ENCODE peak calls at places on chromosomes 5 and 9, in seven cellular contexts. O is HCT116, S is H1, Z is SK-N-SH, T is K562, I is HepG2, P is GM12878. V is an unnamed sample.

GRCh38 chr9:137295313-137296213 is 6.5 kb downstream of the NRARP start:
- DNase-seq in O (no peak), S (peak), Z (peak), T (peak), I (no peak), P (no peak), V (no peak)

GRCh38 chr5:54207566-54207965 is 102.8 kb downstream of the ARL15 start:
- DNase-seq in O (no peak), S (no peak), Z (no peak), T (no peak), I (no peak), P (no peak), V (no peak)

GRCh38 chr9:89879711-89880110 is 274.9 kb downstream of the GADD45G start:
- DNase-seq in O (no peak), S (peak), Z (no peak), T (no peak), I (no peak), P (no peak), V (no peak)

GRCh38 chr9:33791117-33791516 is 4.2 kb upstream of the PRSS3 start:
- DNase-seq in O (peak), S (no peak), Z (no peak), T (no peak), I (no peak), P (no peak), V (no peak)

GRCh38 chr9:125929846-125930245 is 182.7 kb downstream of the PBX3 start:
- DNase-seq in O (no peak), S (no peak), Z (no peak), T (no peak), I (no peak), P (no peak), V (no peak)

GRCh38 chr5:119255571-119256356 is 100.1 kb upstream of the TNFAIP8 start:
- DNase-seq in O (peak), S (peak), Z (no peak), T (peak), I (peak), P (no peak), V (no peak)

GRCh38 chr9:133493845-133494540 is 15.1 kb upstream of the SLC2A6 start:
- DNase-seq in O (no peak), S (no peak), Z (no peak), T (no peak), I (no peak), P (no peak), V (no peak)

GRCh38 chr5:76813982-76814562 is 4.8 kb upstream of the F2RL1 start:
- DNase-seq in O (peak), S (no peak), Z (no peak), T (no peak), I (peak), P (no peak), V (no peak)

GRCh38 chr5:98769006-98769255 is 4.5 kb upstream of the RGMB start:
- DNase-seq in O (no peak), S (no peak), Z (peak), T (no peak), I (no peak), P (no peak), V (no peak)

GRCh38 chr5:139575751-139576150 is 14.6 kb downstream of the UBE2D2 start:
- DNase-seq in O (no peak), S (no peak), Z (no peak), T (no peak), I (no peak), P (no peak), V (no peak)

GRCh38 chr9:116027511-116027910 is 126.1 kb upstream of the PAPPA start:
- DNase-seq in O (no peak), S (no peak), Z (no peak), T (no peak), I (no peak), P (no peak), V (no peak)

DNA sequence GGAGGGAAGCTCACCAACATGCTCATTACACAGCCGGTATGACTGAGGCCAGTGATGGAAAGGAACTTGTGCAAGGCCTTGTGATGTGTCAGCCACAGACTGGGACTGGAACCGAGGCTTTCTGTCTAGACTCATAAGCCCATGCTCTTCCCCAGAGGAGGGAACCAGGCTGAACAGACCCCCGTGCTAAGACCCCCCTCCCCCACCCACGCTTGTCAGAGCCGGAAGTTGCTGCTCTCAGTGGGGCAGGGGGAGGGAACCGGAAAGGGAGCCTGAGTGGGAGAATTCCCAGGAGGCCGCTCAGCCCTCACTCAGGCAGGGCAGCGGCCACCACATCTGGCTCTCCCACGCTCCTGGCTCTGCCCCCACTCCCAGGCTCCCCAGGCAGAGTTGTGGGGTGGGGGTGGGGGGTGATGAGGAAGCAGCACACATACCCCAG is 4.1 kb upstream of the PDGFRB start:
- DNase-seq in O (no peak), S (no peak), Z (peak), T (peak), I (no peak), P (no peak), V (no peak)
- TF ChIP-seq SIN3A in O (no peak), S (no peak), Z (no peak), T (no peak), I (no peak), P (no peak), V (no peak)

GRCh38 chr9:79580065-79580464 is 8.3 kb downstream of the TLE4 start:
- DNase-seq in O (no peak), S (no peak), Z (no peak), T (no peak), I (no peak), P (no peak), V (no peak)

GRCh38 chr9:79579624-79580023 is 7.9 kb downstream of the TLE4 start:
- DNase-seq in O (no peak), S (no peak), Z (no peak), T (no peak), I (no peak), P (no peak), V (no peak)

GRCh38 chr9:79578891-79579290 is 7.1 kb downstream of the TLE4 start:
- DNase-seq in O (no peak), S (no peak), Z (no peak), T (no peak), I (no peak), P (no peak), V (no peak)

GRCh38 chr9:79575560-79575959 is 3.8 kb downstream of the TLE4 start:
- DNase-seq in O (no peak), S (no peak), Z (no peak), T (no peak), I (no peak), P (no peak), V (no peak)

GRCh38 chr9:79577969-79578723 is 6.4 kb downstream of the TLE4 start:
- DNase-seq in O (no peak), S (no peak), Z (peak), T (no peak), I (no peak), P (no peak), V (no peak)
- H3K4me3 ChIP-seq in O (no peak), S (no peak), Z (peak), T (no peak), I (no peak), P (peak), V (no peak)

DNA sequence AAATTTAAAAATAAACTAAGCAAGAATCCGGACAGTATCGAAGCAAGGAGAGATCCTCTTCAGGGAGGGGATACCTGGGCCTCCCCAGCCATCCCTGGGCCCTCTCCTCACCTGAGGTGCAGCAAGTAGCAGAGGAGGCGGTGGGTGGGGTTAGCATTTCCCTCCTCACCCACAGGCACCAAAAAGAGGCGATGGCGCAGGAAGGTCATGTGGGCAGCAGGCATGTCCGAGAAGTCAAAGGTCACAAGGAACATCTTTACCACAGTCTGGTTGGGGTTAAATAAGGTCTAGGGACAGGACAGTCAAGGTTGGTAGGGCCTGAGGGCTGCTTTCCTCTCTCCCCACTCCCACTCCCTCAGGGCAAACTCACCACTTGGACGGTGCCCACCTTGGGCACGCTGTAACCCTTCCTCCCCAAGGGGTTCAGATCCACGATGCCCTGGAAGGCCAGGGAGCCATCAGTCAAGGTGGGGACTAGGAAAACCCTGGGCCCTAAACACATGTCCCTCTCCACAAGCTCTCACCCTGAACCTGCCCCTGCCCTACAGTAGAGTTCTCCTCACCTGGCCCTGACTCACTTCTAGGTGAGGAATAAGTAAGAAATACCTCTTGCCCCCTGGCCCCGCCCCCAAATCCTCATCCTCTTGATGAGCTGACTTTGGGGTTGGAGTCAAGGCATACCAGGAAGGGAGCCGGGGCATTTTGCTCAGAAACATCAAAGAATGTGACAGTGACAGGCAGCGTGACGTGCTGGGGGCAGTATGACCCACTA is 2.8 kb upstream of the STOML2 start:
- DNase-seq in O (no peak), S (no peak), Z (no peak), T (no peak), I (no peak), P (no peak), V (no peak)
- TF ChIP-seq POLR2AphosphoS5 in O (no peak), S (no peak), Z (no peak), T (no peak), I (no peak), P (no peak), V (no peak)

GRCh38 chr5:113489299-113489698 is 1.0 kb upstream of the MCC start:
- DNase-seq in O (peak), S (no peak), Z (peak), T (no peak), I (peak), P (no peak), V (no peak)
- TF ChIP-seq SIN3A in O (peak), S (no peak), Z (no peak), T (no peak), I (no peak), P (no peak), V (no peak)

DNA sequence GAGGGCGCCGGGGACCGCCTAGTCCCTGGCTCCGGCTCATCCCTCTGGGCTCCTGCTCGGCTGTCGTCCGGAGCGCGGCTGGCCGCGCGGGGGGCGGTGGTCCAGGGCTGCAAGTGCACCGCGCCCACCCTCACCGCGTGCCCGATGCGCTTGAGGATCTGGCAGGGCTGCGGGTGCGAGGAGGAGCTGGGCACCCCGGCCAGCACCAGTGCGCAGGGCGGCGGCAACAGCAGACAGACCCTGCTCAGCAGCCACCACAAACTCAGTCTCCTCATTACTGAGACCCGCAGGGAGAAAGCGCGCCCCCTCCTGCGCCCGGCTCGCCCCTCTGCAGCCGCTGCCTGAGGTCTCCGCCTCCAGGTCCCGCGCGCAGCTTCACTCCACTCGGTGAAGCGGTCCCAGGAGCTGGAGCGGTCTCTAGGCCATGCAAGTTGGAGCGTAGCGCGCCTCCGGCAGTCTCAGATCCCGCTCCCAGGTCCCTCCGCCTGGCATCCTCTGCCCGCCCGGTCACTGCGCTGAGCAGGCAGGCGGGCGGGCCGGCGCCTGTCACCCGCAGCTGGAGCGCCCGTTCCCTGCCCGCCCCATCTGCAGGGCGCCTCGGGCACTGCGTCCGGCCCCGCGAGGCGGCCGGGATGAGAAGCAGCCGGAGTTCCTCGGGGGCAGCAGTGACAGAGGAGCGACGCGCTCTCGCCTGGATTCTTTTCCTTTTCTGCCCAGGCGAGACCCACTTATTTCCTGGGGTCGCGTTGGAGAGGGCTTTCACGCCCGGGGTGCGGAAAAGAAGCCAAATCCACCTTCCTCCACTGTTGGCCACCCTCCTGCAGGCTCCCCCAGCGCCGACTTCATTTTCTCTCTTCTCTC is 512 bp downstream of the GRIN3A start:
- DNase-seq in O (no peak), S (peak), Z (peak), T (no peak), I (no peak), P (no peak), V (no peak)
- H3K4me3 ChIP-seq in O (no peak), S (peak), Z (peak), T (no peak), I (peak), P (no peak), V (peak)

GRCh38 chr9:127761061-127761460 is 17.4 kb downstream of the SH2D3C start:
- DNase-seq in O (no peak), S (no peak), Z (no peak), T (no peak), I (no peak), P (no peak), V (no peak)

GRCh38 chr9:127765418-127765817 is 13.0 kb downstream of the SH2D3C start:
- DNase-seq in O (no peak), S (no peak), Z (no peak), T (no peak), I (no peak), P (no peak), V (no peak)

GRCh38 chr9:127761491-127761904 is 17.0 kb downstream of the SH2D3C start:
- DNase-seq in O (no peak), S (no peak), Z (peak), T (no peak), I (no peak), P (no peak), V (no peak)

GRCh38 chr9:127762111-127762676 is 16.3 kb downstream of the SH2D3C start:
- DNase-seq in O (no peak), S (no peak), Z (no peak), T (no peak), I (no peak), P (no peak), V (no peak)

DNA sequence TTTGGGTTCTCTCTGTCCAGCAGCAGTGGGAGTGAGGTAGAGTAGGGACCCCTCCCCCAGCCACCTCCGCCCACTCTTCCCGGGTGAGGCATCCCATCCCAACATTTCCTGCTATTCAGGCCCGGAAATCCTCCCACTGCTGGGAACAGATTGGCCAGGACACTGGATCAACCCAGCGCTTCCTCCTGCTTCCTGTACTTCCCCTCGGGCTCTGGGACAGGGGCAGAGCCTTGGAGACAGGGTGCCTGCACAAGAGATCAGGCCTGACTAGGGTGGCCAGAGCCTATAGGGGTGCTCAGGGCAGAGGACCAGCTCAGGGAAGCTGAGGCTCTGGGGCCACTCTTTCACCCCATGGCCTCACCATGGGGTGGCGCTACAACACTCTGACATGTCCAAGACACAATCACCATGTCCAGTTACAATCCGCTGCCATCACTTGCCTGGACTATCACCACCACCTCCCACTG is 14.5 kb downstream of the SH2D3C start:
- DNase-seq in O (no peak), S (peak), Z (no peak), T (peak), I (peak), P (no peak), V (no peak)
- TF ChIP-seq POLR2AphosphoS5 in O (no peak), S (no peak), Z (no peak), T (no peak), I (no peak), P (no peak), V (no peak)

DNA sequence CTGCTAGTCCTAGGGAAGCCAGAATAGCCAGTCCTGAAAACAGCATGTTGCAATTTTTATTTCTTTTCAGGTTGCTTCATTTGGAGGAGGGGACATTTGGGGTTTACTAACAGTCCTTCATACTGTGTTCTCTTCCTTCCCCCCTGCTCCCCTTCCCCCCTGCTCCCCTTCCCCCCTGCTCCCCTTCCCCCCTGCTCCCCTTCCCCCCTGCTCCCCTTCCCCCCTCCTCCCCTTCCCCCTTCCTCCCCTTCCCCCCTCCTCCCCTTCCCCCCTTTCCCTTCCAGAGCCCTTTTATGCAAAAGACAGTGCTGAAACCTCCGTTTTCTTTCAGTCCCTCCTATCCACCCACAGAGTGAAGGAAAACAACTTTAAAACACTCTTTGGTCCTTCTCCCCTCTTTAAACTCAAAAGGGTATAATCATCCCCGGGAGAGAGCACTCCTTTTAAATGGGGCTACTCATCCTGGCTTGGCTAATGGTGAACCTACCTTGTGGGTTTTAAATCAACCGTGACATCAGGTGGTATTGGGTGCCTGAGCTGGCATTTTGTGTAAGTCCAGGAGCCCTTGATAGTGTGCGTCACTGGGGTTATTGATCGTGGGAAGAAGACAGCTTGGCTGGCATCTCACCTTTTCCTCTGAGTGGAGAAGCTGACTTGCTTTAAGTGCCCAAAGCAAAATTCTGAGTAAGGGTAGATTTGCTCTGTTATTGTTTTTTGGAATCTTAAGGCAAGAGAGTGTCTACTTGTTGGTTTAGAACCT is 2.6 kb downstream of the LARP1 start:
- DNase-seq in O (no peak), S (no peak), Z (no peak), T (no peak), I (no peak), P (no peak), V (no peak)
- TF ChIP-seq SIN3A in O (no peak), S (no peak), Z (no peak), T (no peak), I (no peak), P (no peak), V (no peak)

GRCh38 chr9:84669293-84670105 is at the start of gene NTRK2:
- DNase-seq in O (no peak), S (peak), Z (peak), T (no peak), I (no peak), P (no peak), V (no peak)
- H3K4me3 ChIP-seq in O (peak), S (peak), Z (peak), T (no peak), I (no peak), P (peak), V (peak)